ENCODE peak calls at places on chromosomes 13 and 19, in six cellular contexts. F is midbrain, T is fibroblast of lung, P is testis, Y is Daoy, O is LNCaP clone FGC. I is an unnamed sample.
A peak's percentile ranks its signal among the peaks of the same experiment; 100 is the strongest.

GRCh38 chr19:2045501-2046045 is 5.5 kb downstream of the MKNK2 start:
- DNase-seq in F (no peak), T (no peak), P (no peak), Y (no peak), O (no peak), I (no peak)

GRCh38 chr19:17450264-17451075 is 2.0 kb upstream of the TMEM221 start:
- DNase-seq in F (no peak), T (no peak), P (no peak), Y (peak; percentile 24), O (no peak), I (peak; percentile 74)

GRCh38 chr19:17114414-17114831 is 38.8 kb downstream of the MYO9B start:
- DNase-seq in F (no peak), T (no peak), P (no peak), Y (no peak), O (peak; percentile 26), I (no peak)

GRCh38 chr13:34507630-34508029 is 434.4 kb upstream of the NBEA start:
- DNase-seq in F (no peak), T (peak; percentile 24), P (no peak), Y (no peak), O (no peak), I (no peak)

GRCh38 chr13:50989476-50989875 is 79.9 kb downstream of the RNASEH2B start:
- DNase-seq in F (no peak), T (peak; percentile 52), P (peak; percentile 69), Y (no peak), O (no peak), I (no peak)

GRCh38 chr13:20609145-20609544 is 42.2 kb downstream of the IFT88 start:
- DNase-seq in F (peak; percentile 56), T (peak; percentile 87), P (no peak), Y (peak; percentile 41), O (no peak), I (no peak)

GRCh38 chr13:114130708-114131580 is 1.5 kb downstream of the RASA3 start:
- DNase-seq in F (peak; percentile 50), T (peak; percentile 82), P (no peak), Y (peak; percentile 93), O (no peak), I (peak; percentile 64)

GRCh38 chr19:12000152-12000981 is 35.1 kb downstream of the ZNF433 start:
- DNase-seq in F (no peak), T (no peak), P (no peak), Y (no peak), O (no peak), I (no peak)

GRCh38 chr19:7294571-7295212 is 478 bp upstream of the INSR start:
- DNase-seq in F (peak; percentile 71), T (peak; percentile 35), P (peak; percentile 78), Y (peak; percentile 75), O (peak; percentile 39), I (peak; percentile 30)